ENCODE peak calls at places on chromosomes 11 and 22, in six cellular contexts. R is dorsolateral prefrontal cortex, Z is AG09319, C is esophagus squamous epithelium, L is stomach, B is IMR-90. K is an unnamed sample.

GRCh38 chr11:111514216-111515031 is at the start of gene HOATZ:
- DNase-seq in R (no peak), Z (no peak), B (no peak), C (no peak), L (no peak), K (no peak)

GRCh38 chr11:47946682-47947575 is 33.4 kb upstream of the PTPRJ start:
- DNase-seq in B (peak; percentile 95), R (no peak), L (peak; percentile 84), C (no peak), Z (peak; percentile 81), K (no peak)

GRCh38 chr22:23058481-23059336 is 11.6 kb upstream of the GNAZ start:
- DNase-seq in C (no peak), B (no peak), R (no peak), L (peak; percentile 11), Z (no peak), K (peak; percentile 12)

GRCh38 chr22:39332441-39333064 is 13.1 kb upstream of the RPL3 start:
- DNase-seq in B (no peak), R (no peak), L (peak; percentile 63), C (no peak), Z (no peak), K (no peak)

GRCh38 chr11:91243630-91244029 is 981.0 kb upstream of the FAT3 start:
- DNase-seq in C (no peak), B (no peak), L (no peak), R (no peak), Z (no peak), K (no peak)

GRCh38 chr11:114466742-114467141 is 27.5 kb downstream of the REXO2 start:
- DNase-seq in R (no peak), L (no peak), B (no peak), Z (no peak), C (no peak), K (no peak)

GRCh38 chr11:74672956-74673895 is 58.0 kb downstream of the CHRDL2 start:
- DNase-seq in L (peak; percentile 48), Z (peak; percentile 92), B (peak; percentile 100), C (no peak), R (no peak), K (no peak)

GRCh38 chr11:44758996-44759395 is 32.2 kb downstream of the TSPAN18 start:
- DNase-seq in C (no peak), R (no peak), B (no peak), Z (no peak), L (no peak), K (no peak)

GRCh38 chr11:8342821-8343681 is 79.4 kb upstream of the LMO1 start:
- DNase-seq in B (no peak), Z (no peak), L (no peak), C (no peak), R (no peak), K (peak; percentile 43)

GRCh38 chr11:120128392-120129172 is 9.3 kb downstream of the TRIM29 start:
- DNase-seq in R (no peak), Z (no peak), B (peak; percentile 8), C (no peak), L (no peak), K (no peak)

GRCh38 chr11:56521955-56522354 is 21.1 kb downstream of the OR5M11 start:
- DNase-seq in C (no peak), B (no peak), Z (no peak), L (no peak), R (no peak), K (no peak)
- TF ChIP-seq CTCF in C (no peak), B (no peak), Z (no peak), L (no peak), R (no peak), K (no peak)

DNA sequence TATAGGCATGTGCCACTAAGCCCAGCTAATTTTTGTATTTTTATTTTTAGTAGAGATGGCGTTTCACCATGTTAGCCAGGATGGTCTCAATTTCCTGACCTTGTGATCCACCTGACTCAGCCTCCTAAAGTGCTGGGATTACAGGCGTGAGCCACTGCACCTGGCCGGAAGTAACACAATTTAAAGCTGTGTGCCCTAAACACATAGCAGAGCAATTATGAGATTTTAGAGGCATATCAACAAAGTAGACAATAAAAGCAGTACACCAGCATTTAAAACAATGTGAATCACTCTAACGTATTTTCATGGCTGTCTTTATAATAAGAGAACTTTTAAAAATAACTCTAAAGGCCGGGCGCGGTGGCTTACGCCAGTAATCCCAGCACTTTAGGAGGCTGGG is 42.4 kb downstream of the PRR14L start:
- DNase-seq in C (no peak), Z (no peak), L (no peak), R (no peak), B (no peak), K (no peak)
- TF ChIP-seq CTCF in C (no peak), Z (no peak), L (no peak), R (no peak), B (no peak), K (no peak)

GRCh38 chr11:16191212-16191851 is 165.0 kb downstream of the SOX6 start:
- DNase-seq in R (no peak), Z (no peak), B (peak; percentile 18), L (no peak), C (no peak), K (no peak)
- TF ChIP-seq CTCF in R (no peak), Z (no peak), B (no peak), L (no peak), C (no peak), K (no peak)

GRCh38 chr11:105111145-105111944 is 28.2 kb downstream of the CARD18 start:
- DNase-seq in C (no peak), B (no peak), R (no peak), Z (no peak), L (no peak), K (no peak)
- TF ChIP-seq CTCF in C (no peak), B (no peak), R (no peak), Z (no peak), L (no peak), K (no peak)